ENCODE peak calls at places on chromosome 19, in eight cellular contexts. C, F, V, J, S, L, P and N are unnamed samples.

GRCh38 chr19:29842471-29843179 is 30.8 kb downstream of the CCNE1 start:
- DNase-seq in V (no peak), C (no peak), S (no peak), L (no peak), J (peak; percentile 71), F (no peak), P (no peak), N (no peak)

GRCh38 chr19:4108767-4109625 is 14.9 kb downstream of the MAP2K2 start:
- DNase-seq in F (no peak), C (no peak), L (no peak), S (no peak), P (no peak), V (no peak), J (no peak), N (no peak)

GRCh38 chr19:6963937-6964336 is 57.3 kb downstream of the MBD3L2B start:
- DNase-seq in L (no peak), J (no peak), C (no peak), V (peak; percentile 11), S (no peak), P (no peak), F (no peak), N (no peak)

GRCh38 chr19:3790941-3791340 is 4.8 kb upstream of the MATK start:
- DNase-seq in P (no peak), S (no peak), F (no peak), V (no peak), J (no peak), C (no peak), L (no peak), N (no peak)

GRCh38 chr19:50649433-50650391 is at the start of gene C19orf81:
- DNase-seq in C (peak; percentile 22), F (no peak), S (no peak), P (no peak), V (peak; percentile 79), J (no peak), L (no peak), N (no peak)

GRCh38 chr19:41014643-41015042 is 23.6 kb downstream of the CYP2B6 start:
- DNase-seq in C (no peak), P (no peak), L (no peak), V (no peak), J (no peak), S (no peak), F (no peak), N (no peak)

GRCh38 chr19:10061717-10062310 is 24.3 kb upstream of the SHFL start:
- DNase-seq in P (no peak), J (no peak), S (no peak), L (no peak), F (no peak), C (no peak), V (peak; percentile 52), N (no peak)

GRCh38 chr19:17001603-17002183 is 24.9 kb downstream of the CPAMD8 start:
- DNase-seq in F (no peak), L (no peak), S (no peak), J (no peak), V (no peak), P (no peak), C (no peak), N (no peak)

GRCh38 chr19:19057720-19058119 is 6.1 kb upstream of the SLC25A42 start:
- DNase-seq in L (no peak), S (no peak), P (no peak), J (no peak), C (no peak), V (no peak), F (no peak), N (no peak)

GRCh38 chr19:49809155-49809986 is 3.7 kb downstream of the FUZ start:
- DNase-seq in V (peak; percentile 67), L (peak; percentile 47), S (no peak), F (no peak), C (no peak), J (peak; percentile 85), P (peak; percentile 70), N (no peak)

GRCh38 chr19:10001899-10002298 is 8.4 kb downstream of the COL5A3 start:
- DNase-seq in J (no peak), L (peak; percentile 20), C (peak; percentile 40), F (no peak), S (no peak), P (peak; percentile 14), V (peak; percentile 75), N (no peak)

GRCh38 chr19:32691952-32692726 is 518 bp downstream of the NUDT19 start:
- DNase-seq in S (no peak), J (peak; percentile 89), P (peak; percentile 82), V (peak; percentile 61), F (no peak), C (peak; percentile 63), L (peak; percentile 42), N (peak; percentile 81)

GRCh38 chr19:38788478-38789243 is at the start of gene LGALS7B:
- DNase-seq in V (no peak), L (no peak), P (no peak), C (no peak), J (no peak), S (no peak), F (no peak), N (peak; percentile 28)

GRCh38 chr19:50514346-50515167 is 844 bp upstream of the ASPDH start:
- DNase-seq in V (no peak), P (no peak), S (no peak), J (no peak), F (no peak), L (no peak), C (no peak), N (no peak)

GRCh38 chr19:16702123-16702522 is 17.5 kb upstream of the NWD1 start:
- DNase-seq in F (no peak), S (peak; percentile 46), V (no peak), C (no peak), P (peak; percentile 54), L (no peak), J (no peak), N (peak; percentile 98)

GRCh38 chr19:1066748-1067340 is at the start of gene ARHGAP45:
- DNase-seq in S (no peak), V (peak; percentile 49), J (peak; percentile 85), P (no peak), L (no peak), C (peak; percentile 49), F (no peak), N (no peak)

GRCh38 chr19:3005345-3005744 is 23.7 kb downstream of the TLE2 start:
- DNase-seq in P (no peak), F (no peak), J (no peak), V (no peak), S (no peak), L (no peak), C (no peak), N (no peak)

DNA sequence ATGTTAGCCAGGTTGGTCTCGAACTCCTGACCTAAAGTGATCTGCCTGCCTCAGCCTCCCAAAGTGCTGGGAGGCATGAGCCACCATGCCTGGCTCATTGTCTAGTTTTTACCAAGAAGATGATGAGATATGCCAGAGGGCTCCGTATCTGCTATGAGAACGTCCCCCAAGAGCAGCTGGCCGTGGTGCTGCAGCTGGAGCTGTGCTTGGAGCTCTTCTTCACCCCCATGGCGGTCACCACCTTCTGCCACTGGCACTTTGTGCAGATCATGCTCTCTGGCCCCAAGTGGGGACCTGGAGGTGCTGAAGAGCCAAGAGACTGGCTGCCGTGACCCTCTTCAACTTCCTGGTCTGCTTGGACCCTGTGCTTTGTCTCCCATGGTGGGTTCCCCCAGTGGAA is 36.8 kb downstream of the GPR42 start:
- DNase-seq in C (no peak), F (no peak), J (no peak), L (no peak), V (no peak), S (no peak), P (no peak), N (no peak)
- TF ChIP-seq CTCF in C (no peak), F (no peak), J (no peak), L (no peak), V (no peak), S (no peak), P (no peak), N (no peak)

DNA sequence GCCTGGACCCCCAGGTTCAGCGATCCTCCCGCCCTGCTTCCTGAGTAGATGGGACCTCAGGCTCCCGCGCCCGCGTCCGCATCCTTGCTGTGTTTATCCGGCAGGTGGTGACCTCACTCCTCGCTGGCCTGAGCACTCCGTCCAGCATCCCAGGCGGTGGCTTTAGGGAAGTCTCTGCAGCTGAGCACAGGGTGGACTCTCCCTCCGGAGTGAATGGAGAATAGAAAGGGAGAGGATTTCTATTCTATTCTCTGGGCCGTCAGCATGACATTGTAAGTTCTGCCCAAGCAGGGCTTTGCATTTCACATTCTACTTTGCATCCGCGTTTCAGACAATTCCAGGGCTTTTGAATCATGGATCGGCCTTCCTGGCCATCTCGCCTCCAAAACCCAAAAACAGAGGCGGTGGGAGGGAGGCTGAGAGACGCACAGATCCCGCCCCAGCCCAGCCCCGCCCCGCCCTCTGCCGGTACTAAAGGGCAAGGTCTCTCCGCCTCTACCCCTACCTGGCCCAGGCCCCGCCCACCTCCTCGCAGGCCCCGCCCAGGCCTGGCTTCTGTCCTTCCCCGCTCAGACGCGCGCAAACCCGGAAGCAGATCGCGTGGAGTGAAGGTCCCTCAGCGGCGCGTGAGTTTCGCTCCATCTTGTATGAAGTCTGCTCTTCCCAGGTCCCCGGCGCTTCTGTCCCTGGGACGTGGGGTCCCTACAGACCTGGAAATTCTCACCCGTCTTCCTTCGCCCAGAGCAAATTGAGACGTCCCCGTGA is at the start of gene ZNF525:
- DNase-seq in L (peak; percentile 72), J (peak; percentile 97), P (peak; percentile 76), S (peak; percentile 3), F (no peak), V (peak; percentile 95), C (peak; percentile 96), N (peak; percentile 93)
- TF ChIP-seq CTCF in L (peak; percentile 48), J (peak; percentile 25), P (peak; percentile 27), S (no peak), F (no peak), V (peak; percentile 69), C (peak; percentile 30), N (peak; percentile 15)

GRCh38 chr19:55146078-55146647 is 2.8 kb downstream of the TNNT1 start:
- DNase-seq in C (peak; percentile 67), J (no peak), P (no peak), L (no peak), S (no peak), V (peak; percentile 79), F (no peak), N (peak; percentile 56)
- TF ChIP-seq CTCF in C (peak; percentile 92), J (peak; percentile 27), P (peak; percentile 62), L (peak; percentile 70), S (peak; percentile 61), V (peak; percentile 75), F (no peak), N (peak; percentile 76)

GRCh38 chr19:56690668-56691067 is 19.1 kb upstream of the ZNF835 start:
- DNase-seq in V (no peak), P (no peak), L (no peak), C (no peak), S (no peak), F (no peak), J (no peak), N (no peak)

GRCh38 chr19:56692496-56692895 is 20.9 kb upstream of the ZNF835 start:
- DNase-seq in P (no peak), C (no peak), F (no peak), J (no peak), L (no peak), V (no peak), S (no peak), N (no peak)

GRCh38 chr19:56687036-56687435 is 15.5 kb upstream of the ZNF835 start:
- DNase-seq in F (no peak), C (no peak), S (no peak), J (no peak), V (no peak), P (no peak), L (no peak), N (no peak)

DNA sequence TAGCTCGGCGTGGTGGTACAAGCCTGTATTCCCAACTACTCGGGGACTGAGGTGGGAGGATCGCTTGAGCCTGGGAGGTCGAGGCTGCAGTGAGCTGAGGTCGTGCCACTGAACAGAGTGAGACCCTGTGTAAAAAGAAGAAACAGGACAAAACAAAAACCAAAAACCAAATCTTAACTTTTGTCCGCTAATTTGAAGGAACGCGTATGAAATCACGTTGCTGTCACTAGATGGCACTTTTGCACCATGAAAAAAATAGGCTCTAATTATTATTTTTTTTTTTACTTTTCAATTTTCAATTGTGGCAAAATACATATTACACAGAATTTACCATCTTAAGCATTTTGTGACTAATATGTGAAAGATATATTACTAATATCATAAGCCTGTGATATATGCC is 17.6 kb upstream of the ZNF835 start:
- DNase-seq in C (no peak), F (no peak), J (no peak), P (no peak), V (no peak), S (no peak), L (no peak), N (no peak)
- TF ChIP-seq CTCF in C (no peak), F (no peak), J (no peak), P (no peak), V (no peak), S (no peak), L (no peak), N (no peak)